ENCODE peak calls at places on chromosome 15, in ten cellular contexts. J is GM03348; N is NCI-H2029 treated with DMSO at 0.1 percent for 48 hours; F is stimulated activated CD4-positive, alpha-beta T cell treated with anti-CD3 and anti-CD28 coated beads, Interleukin-15, amount 100 ng/mL, for 24 hours; D is NCI-H774; M is PC-9; W is AG10803; R is T-helper 1 cell; I is GM04504; C is T-helper 22 cell. A is an unnamed sample.

GRCh38 chr15:88833688-88834087 is 30.5 kb downstream of the ACAN start:
- DNase-seq in I (no peak), C (no peak), W (no peak), J (no peak), D (no peak), F (no peak), M (no peak), R (no peak), N (no peak), A (no peak)

GRCh38 chr15:47727137-47727536 is 9.8 kb downstream of the SEMA6D start:
- DNase-seq in M (no peak), W (no peak), J (no peak), R (no peak), C (no peak), N (no peak), F (no peak), D (no peak), I (no peak), A (no peak)

GRCh38 chr15:85333132-85333831 is 47.1 kb upstream of the AKAP13 start:
- DNase-seq in C (no peak), N (no peak), W (peak; percentile 93), J (peak; percentile 85), I (no peak), D (no peak), M (no peak), F (no peak), R (no peak), A (no peak)

GRCh38 chr15:100863406-100864198 is 16.0 kb upstream of the ALDH1A3 start:
- DNase-seq in R (no peak), W (peak; percentile 69), F (no peak), J (peak; percentile 34), D (no peak), M (no peak), C (no peak), I (no peak), N (no peak), A (no peak)

GRCh38 chr15:44598892-44599291 is 61.9 kb downstream of the EIF3J start:
- DNase-seq in J (no peak), F (no peak), C (no peak), N (no peak), I (no peak), W (no peak), R (no peak), M (peak; percentile 32), D (no peak), A (no peak)

GRCh38 chr15:85419200-85419599 is 38.8 kb downstream of the AKAP13 start:
- DNase-seq in M (no peak), F (no peak), W (no peak), D (no peak), C (no peak), J (no peak), N (no peak), R (no peak), I (no peak), A (no peak)

GRCh38 chr15:69807752-69808151 is 290.0 kb downstream of the TLE3 start:
- DNase-seq in W (peak; percentile 27), D (no peak), M (peak; percentile 74), C (no peak), N (no peak), I (no peak), J (peak; percentile 38), R (no peak), F (peak; percentile 8), A (peak; percentile 43)

GRCh38 chr15:66757030-66757429 is 55.0 kb downstream of the SMAD6 start:
- DNase-seq in C (no peak), W (no peak), F (no peak), M (no peak), N (no peak), R (no peak), J (no peak), I (no peak), D (no peak), A (no peak)

A was measured in activated CD4-positive, alpha-beta memory T cell treated with anti-CD3 and anti-CD28 coated beads for 36 hours.